ENCODE peak calls at places on chromosomes 1 and 21, in seven cellular contexts. One of them, this sample, is unnamed.

GRCh38 chr1:8040586-8040985 is 14.5 kb upstream of the ERRFI1 start:
- DNase-seq in HCT116: peak; percentile 99
- DNase-seq in K562: peak; percentile 33
- DNase-seq in SK-N-SH: no peak
- DNase-seq in HepG2: peak; percentile 96
- DNase-seq in GM12878: no peak
- DNase-seq in H1: no peak
- DNase-seq in this sample: no peak

GRCh38 chr1:158290571-158290935 is 830 bp downstream of the CD1C start:
- DNase-seq in HCT116: no peak
- DNase-seq in K562: no peak
- DNase-seq in SK-N-SH: no peak
- DNase-seq in HepG2: no peak
- DNase-seq in GM12878: no peak
- DNase-seq in H1: no peak
- DNase-seq in this sample: no peak

GRCh38 chr1:182330303-182330702 is 61.3 kb downstream of the GLUL start:
- DNase-seq in HCT116: no peak
- DNase-seq in K562: peak; percentile 72
- DNase-seq in SK-N-SH: no peak
- DNase-seq in HepG2: no peak
- DNase-seq in GM12878: no peak
- DNase-seq in H1: no peak
- DNase-seq in this sample: peak; percentile 47

GRCh38 chr1:4489486-4489885 is 164.9 kb upstream of the AJAP1 start:
- DNase-seq in HCT116: no peak
- DNase-seq in K562: no peak
- DNase-seq in SK-N-SH: no peak
- DNase-seq in HepG2: no peak
- DNase-seq in GM12878: no peak
- DNase-seq in H1: no peak
- DNase-seq in this sample: no peak

GRCh38 chr1:206961668-206962067 is 8.6 kb downstream of the FCAMR start:
- DNase-seq in HCT116: no peak
- DNase-seq in K562: no peak
- DNase-seq in SK-N-SH: no peak
- DNase-seq in HepG2: no peak
- DNase-seq in GM12878: no peak
- DNase-seq in H1: no peak
- DNase-seq in this sample: no peak

GRCh38 chr1:93681095-93681548 is 515 bp downstream of the BCAR3 start:
- DNase-seq in HCT116: no peak
- DNase-seq in K562: no peak
- DNase-seq in SK-N-SH: peak; percentile 76
- DNase-seq in HepG2: no peak
- DNase-seq in GM12878: no peak
- DNase-seq in H1: peak; percentile 80
- DNase-seq in this sample: no peak

GRCh38 chr1:163213626-163214025 is 10.9 kb upstream of the RGS5 start:
- DNase-seq in HCT116: no peak
- DNase-seq in K562: no peak
- DNase-seq in SK-N-SH: no peak
- DNase-seq in HepG2: no peak
- DNase-seq in GM12878: no peak
- DNase-seq in H1: no peak
- DNase-seq in this sample: no peak

GRCh38 chr1:172163479-172164215 is 256.8 kb upstream of the C1orf105 start:
- DNase-seq in HCT116: no peak
- DNase-seq in K562: no peak
- DNase-seq in SK-N-SH: no peak
- DNase-seq in HepG2: no peak
- DNase-seq in GM12878: no peak
- DNase-seq in H1: no peak
- DNase-seq in this sample: no peak

GRCh38 chr1:38120552-38121230 is 74.1 kb upstream of the POU3F1 start:
- DNase-seq in HCT116: no peak
- DNase-seq in K562: no peak
- DNase-seq in SK-N-SH: no peak
- DNase-seq in HepG2: no peak
- DNase-seq in GM12878: no peak
- DNase-seq in H1: no peak
- DNase-seq in this sample: no peak

GRCh38 chr1:160779662-160780397 is 16.1 kb upstream of the LY9 start:
- DNase-seq in HCT116: peak; percentile 72
- DNase-seq in K562: peak; percentile 74
- DNase-seq in SK-N-SH: peak; percentile 47
- DNase-seq in HepG2: peak; percentile 58
- DNase-seq in GM12878: no peak
- DNase-seq in H1: peak; percentile 85
- DNase-seq in this sample: peak; percentile 42

GRCh38 chr1:244820131-244820530 is 15.3 kb upstream of the COX20 start:
- DNase-seq in HCT116: no peak
- DNase-seq in K562: no peak
- DNase-seq in SK-N-SH: no peak
- DNase-seq in HepG2: no peak
- DNase-seq in GM12878: no peak
- DNase-seq in H1: peak; percentile 35
- DNase-seq in this sample: no peak

GRCh38 chr1:100361249-100362089 is 9.2 kb downstream of the CDC14A start:
- DNase-seq in HCT116: no peak
- DNase-seq in K562: no peak
- DNase-seq in SK-N-SH: no peak
- DNase-seq in HepG2: no peak
- DNase-seq in GM12878: no peak
- DNase-seq in H1: no peak
- DNase-seq in this sample: no peak

GRCh38 chr1:39922139-39922757 is 20.5 kb upstream of the MYCL start:
- DNase-seq in HCT116: no peak
- DNase-seq in K562: no peak
- DNase-seq in SK-N-SH: no peak
- DNase-seq in HepG2: no peak
- DNase-seq in GM12878: no peak
- DNase-seq in H1: peak; percentile 89
- DNase-seq in this sample: no peak

GRCh38 chr1:59688976-59689375 is 125.8 kb upstream of the HOOK1 start:
- DNase-seq in HCT116: no peak
- DNase-seq in K562: no peak
- DNase-seq in SK-N-SH: no peak
- DNase-seq in HepG2: no peak
- DNase-seq in GM12878: no peak
- DNase-seq in H1: no peak
- DNase-seq in this sample: no peak

GRCh38 chr1:208245185-208245705 is 1.1 kb upstream of the PLXNA2 start:
- DNase-seq in HCT116: peak; percentile 81
- DNase-seq in K562: peak; percentile 93
- DNase-seq in SK-N-SH: peak; percentile 85
- DNase-seq in HepG2: peak; percentile 85
- DNase-seq in GM12878: peak; percentile 26
- DNase-seq in H1: peak; percentile 87
- DNase-seq in this sample: peak; percentile 85

GRCh38 chr1:207027921-207028320 is 4.6 kb downstream of the C1orf116 start:
- DNase-seq in HCT116: no peak
- DNase-seq in K562: no peak
- DNase-seq in SK-N-SH: no peak
- DNase-seq in HepG2: no peak
- DNase-seq in GM12878: no peak
- DNase-seq in H1: no peak
- DNase-seq in this sample: no peak

DNA sequence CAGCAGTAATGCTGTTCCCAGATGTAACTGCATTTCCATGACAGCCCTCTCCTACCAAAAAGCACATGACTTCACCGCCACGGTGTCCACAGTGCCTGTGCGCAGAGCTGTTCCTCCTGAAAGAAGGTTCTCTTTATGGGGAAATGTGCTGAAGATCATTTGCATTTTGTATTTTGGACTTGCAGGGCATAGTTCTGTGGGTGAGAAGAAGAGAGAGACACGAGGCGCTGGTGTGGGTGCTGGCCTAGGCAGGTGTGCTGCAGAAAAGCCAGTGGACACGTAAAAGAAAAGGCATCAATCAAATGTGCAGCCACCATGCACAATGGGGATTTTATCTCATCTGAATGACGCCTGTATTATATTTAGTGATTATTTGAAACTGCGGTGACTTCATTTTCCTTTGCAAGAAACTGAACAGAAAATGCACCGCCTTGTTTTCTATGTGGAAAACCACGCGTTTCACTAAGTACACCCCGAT is 21.3 kb downstream of the SLC37A1 start:
- DNase-seq in HCT116: no peak
- DNase-seq in K562: no peak
- DNase-seq in SK-N-SH: no peak
- DNase-seq in HepG2: no peak
- DNase-seq in GM12878: peak; percentile 80
- DNase-seq in H1: no peak
- DNase-seq in this sample: no peak
- TF ChIP-seq JUND in HCT116: no peak
- TF ChIP-seq JUND in K562: no peak
- TF ChIP-seq JUND in SK-N-SH: no peak
- TF ChIP-seq JUND in HepG2: no peak
- TF ChIP-seq JUND in GM12878: peak; percentile 51
- TF ChIP-seq JUND in H1: no peak
- TF ChIP-seq JUND in this sample: no peak

DNA sequence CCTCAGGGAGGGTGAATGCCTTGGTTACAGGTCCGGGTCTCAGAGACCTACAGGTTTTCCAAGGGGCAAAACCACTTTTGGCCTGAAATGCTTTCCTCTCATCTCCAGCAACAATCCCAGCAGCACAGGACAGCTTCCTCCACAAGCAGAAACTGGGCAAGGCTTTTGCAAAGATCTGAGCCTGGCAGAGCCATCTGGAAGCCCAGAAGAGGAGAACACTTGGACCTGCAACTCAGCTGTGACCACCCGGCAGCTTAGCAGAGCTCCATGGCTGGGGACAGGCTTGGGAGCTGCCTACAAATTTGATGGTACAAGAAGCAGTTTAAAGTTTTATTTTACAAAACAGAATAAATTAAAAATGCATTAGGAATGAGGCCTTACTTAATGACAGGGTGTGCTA is 90.0 kb upstream of the KCND3 start:
- DNase-seq in HCT116: no peak
- DNase-seq in K562: no peak
- DNase-seq in SK-N-SH: no peak
- DNase-seq in HepG2: no peak
- DNase-seq in GM12878: no peak
- DNase-seq in H1: no peak
- DNase-seq in this sample: no peak
- TF ChIP-seq JUND in HCT116: no peak
- TF ChIP-seq JUND in K562: no peak
- TF ChIP-seq JUND in SK-N-SH: no peak
- TF ChIP-seq JUND in HepG2: no peak
- TF ChIP-seq JUND in GM12878: no peak
- TF ChIP-seq JUND in H1: no peak
- TF ChIP-seq JUND in this sample: no peak

GRCh38 chr21:42193721-42194120 is 25.2 kb upstream of the ABCG1 start:
- DNase-seq in HCT116: no peak
- DNase-seq in K562: no peak
- DNase-seq in SK-N-SH: no peak
- DNase-seq in HepG2: no peak
- DNase-seq in GM12878: no peak
- DNase-seq in H1: no peak
- DNase-seq in this sample: no peak

GRCh38 chr21:42191978-42192595 is 26.9 kb upstream of the ABCG1 start:
- DNase-seq in HCT116: no peak
- DNase-seq in K562: no peak
- DNase-seq in SK-N-SH: no peak
- DNase-seq in HepG2: no peak
- DNase-seq in GM12878: no peak
- DNase-seq in H1: no peak
- DNase-seq in this sample: no peak

GRCh38 chr21:42194863-42195262 is 24.1 kb upstream of the ABCG1 start:
- DNase-seq in HCT116: no peak
- DNase-seq in K562: no peak
- DNase-seq in SK-N-SH: no peak
- DNase-seq in HepG2: no peak
- DNase-seq in GM12878: no peak
- DNase-seq in H1: no peak
- DNase-seq in this sample: no peak

GRCh38 chr21:42191064-42191463 is 27.9 kb upstream of the ABCG1 start:
- DNase-seq in HCT116: no peak
- DNase-seq in K562: no peak
- DNase-seq in SK-N-SH: no peak
- DNase-seq in HepG2: no peak
- DNase-seq in GM12878: no peak
- DNase-seq in H1: no peak
- DNase-seq in this sample: no peak

DNA sequence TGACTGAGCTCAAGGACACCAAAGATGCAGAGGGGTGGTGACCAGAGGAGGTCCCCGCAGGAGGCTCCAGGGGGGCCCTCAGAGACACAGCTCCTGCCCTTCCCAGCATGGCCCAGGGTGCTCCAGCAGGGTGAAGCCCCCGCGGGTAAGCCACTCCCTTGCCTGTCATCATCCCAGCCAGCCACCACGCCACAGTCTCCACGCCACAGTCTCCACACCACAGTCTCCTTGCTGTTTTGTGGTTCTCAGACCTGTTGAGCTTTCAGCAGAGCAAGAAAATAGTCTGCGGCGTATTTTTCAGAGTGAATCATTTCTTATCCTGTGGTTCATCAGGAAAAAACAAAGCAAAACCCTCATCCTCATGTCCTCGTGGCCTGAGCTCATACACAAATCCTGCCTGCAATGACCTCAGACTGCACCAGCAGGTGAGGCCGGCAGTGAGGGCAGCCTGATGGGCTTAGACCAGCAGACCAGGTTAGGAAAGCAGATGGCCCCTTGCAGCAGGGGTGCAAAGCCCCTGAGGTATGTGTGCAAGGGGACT is 25.7 kb upstream of the ABCG1 start:
- DNase-seq in HCT116: no peak
- DNase-seq in K562: no peak
- DNase-seq in SK-N-SH: no peak
- DNase-seq in HepG2: no peak
- DNase-seq in GM12878: no peak
- DNase-seq in H1: no peak
- DNase-seq in this sample: no peak
- TF ChIP-seq JUND in HCT116: no peak
- TF ChIP-seq JUND in K562: no peak
- TF ChIP-seq JUND in SK-N-SH: no peak
- TF ChIP-seq JUND in HepG2: no peak
- TF ChIP-seq JUND in GM12878: no peak
- TF ChIP-seq JUND in H1: no peak
- TF ChIP-seq JUND in this sample: no peak

GRCh38 chr1:156112276-156113137 is 2.0 kb upstream of the LMNA start:
- DNase-seq in HCT116: no peak
- DNase-seq in K562: no peak
- DNase-seq in SK-N-SH: no peak
- DNase-seq in HepG2: no peak
- DNase-seq in GM12878: no peak
- DNase-seq in H1: no peak
- DNase-seq in this sample: no peak

GRCh38 chr1:156115514-156116374 is 1.2 kb downstream of the LMNA start:
- DNase-seq in HCT116: no peak
- DNase-seq in K562: peak; percentile 58
- DNase-seq in SK-N-SH: peak; percentile 64
- DNase-seq in HepG2: peak; percentile 41
- DNase-seq in GM12878: no peak
- DNase-seq in H1: no peak
- DNase-seq in this sample: no peak

GRCh38 chr1:156113263-156114004 is 1.1 kb upstream of the LMNA start:
- DNase-seq in HCT116: no peak
- DNase-seq in K562: no peak
- DNase-seq in SK-N-SH: peak; percentile 50
- DNase-seq in HepG2: no peak
- DNase-seq in GM12878: no peak
- DNase-seq in H1: no peak
- DNase-seq in this sample: no peak

GRCh38 chr1:156114101-156114918 is at the start of gene LMNA:
- DNase-seq in HCT116: peak; percentile 90
- DNase-seq in K562: peak; percentile 94
- DNase-seq in SK-N-SH: peak; percentile 87
- DNase-seq in HepG2: peak; percentile 75
- DNase-seq in GM12878: peak; percentile 48
- DNase-seq in H1: peak; percentile 86
- DNase-seq in this sample: peak; percentile 87

GRCh38 chr1:156114919-156115513 is 505 bp downstream of the LMNA start:
- DNase-seq in HCT116: no peak
- DNase-seq in K562: peak; percentile 69
- DNase-seq in SK-N-SH: peak; percentile 70
- DNase-seq in HepG2: no peak
- DNase-seq in GM12878: no peak
- DNase-seq in H1: peak; percentile 79
- DNase-seq in this sample: no peak
- TF ChIP-seq JUND in HCT116: no peak
- TF ChIP-seq JUND in K562: no peak
- TF ChIP-seq JUND in SK-N-SH: no peak
- TF ChIP-seq JUND in HepG2: no peak
- TF ChIP-seq JUND in GM12878: no peak
- TF ChIP-seq JUND in H1: no peak
- TF ChIP-seq JUND in this sample: no peak

This sample was measured in T47D.